ENCODE peak calls at places on chromosome 22, in eight cellular contexts. One of them, this sample, is unnamed.

GRCh38 chr22:26893711-26894110 is 236.3 kb downstream of the MIAT start:
- DNase-seq in stimulated activated CD4-positive, alpha-beta T cell treated with anti-CD3 and anti-CD28 coated beads, Interleukin-2, amount 100 ng/mL, for 24 hours: no peak
- DNase-seq in GM04503: no peak
- DNase-seq in central memory CD4-positive, alpha-beta T cell: no peak
- DNase-seq in left kidney: no peak
- DNase-seq in AG08395: no peak
- DNase-seq in fibroblast of lung: no peak
- DNase-seq in H1: no peak
- DNase-seq in this sample: peak

GRCh38 chr22:32661296-32661695 is 140.2 kb upstream of the TIMP3 start:
- DNase-seq in central memory CD4-positive, alpha-beta T cell: no peak
- DNase-seq in stimulated activated CD4-positive, alpha-beta T cell treated with anti-CD3 and anti-CD28 coated beads, Interleukin-2, amount 100 ng/mL, for 24 hours: no peak
- DNase-seq in left kidney: no peak
- DNase-seq in fibroblast of lung: peak
- DNase-seq in AG08395: peak
- DNase-seq in GM04503: peak
- DNase-seq in H1: peak
- DNase-seq in this sample: no peak

GRCh38 chr22:32619614-32620426 is 145.2 kb downstream of the FBXO7 start:
- DNase-seq in central memory CD4-positive, alpha-beta T cell: no peak
- DNase-seq in left kidney: no peak
- DNase-seq in fibroblast of lung: peak
- DNase-seq in stimulated activated CD4-positive, alpha-beta T cell treated with anti-CD3 and anti-CD28 coated beads, Interleukin-2, amount 100 ng/mL, for 24 hours: no peak
- DNase-seq in GM04503: peak
- DNase-seq in AG08395: peak
- DNase-seq in H1: no peak
- DNase-seq in this sample: no peak

GRCh38 chr22:19526076-19526701 is 2.0 kb upstream of the CLDN5 start:
- DNase-seq in central memory CD4-positive, alpha-beta T cell: no peak
- DNase-seq in fibroblast of lung: no peak
- DNase-seq in H1: no peak
- DNase-seq in left kidney: no peak
- DNase-seq in GM04503: no peak
- DNase-seq in stimulated activated CD4-positive, alpha-beta T cell treated with anti-CD3 and anti-CD28 coated beads, Interleukin-2, amount 100 ng/mL, for 24 hours: no peak
- DNase-seq in AG08395: no peak
- DNase-seq in this sample: no peak

GRCh38 chr22:49956418-49956770 is 4.2 kb upstream of the PIM3 start:
- DNase-seq in GM04503: no peak
- DNase-seq in left kidney: no peak
- DNase-seq in AG08395: no peak
- DNase-seq in central memory CD4-positive, alpha-beta T cell: no peak
- DNase-seq in stimulated activated CD4-positive, alpha-beta T cell treated with anti-CD3 and anti-CD28 coated beads, Interleukin-2, amount 100 ng/mL, for 24 hours: no peak
- DNase-seq in fibroblast of lung: no peak
- DNase-seq in H1: no peak
- DNase-seq in this sample: no peak

GRCh38 chr22:19823638-19824196 is 31.0 kb downstream of the GNB1L start:
- DNase-seq in fibroblast of lung: no peak
- DNase-seq in GM04503: no peak
- DNase-seq in H1: no peak
- DNase-seq in stimulated activated CD4-positive, alpha-beta T cell treated with anti-CD3 and anti-CD28 coated beads, Interleukin-2, amount 100 ng/mL, for 24 hours: no peak
- DNase-seq in central memory CD4-positive, alpha-beta T cell: no peak
- DNase-seq in AG08395: no peak
- DNase-seq in left kidney: no peak
- DNase-seq in this sample: no peak

GRCh38 chr22:22474733-22475132 is 33.8 kb downstream of the ZNF280B start:
- DNase-seq in fibroblast of lung: no peak
- DNase-seq in H1: no peak
- DNase-seq in left kidney: no peak
- DNase-seq in GM04503: no peak
- DNase-seq in AG08395: no peak
- DNase-seq in stimulated activated CD4-positive, alpha-beta T cell treated with anti-CD3 and anti-CD28 coated beads, Interleukin-2, amount 100 ng/mL, for 24 hours: no peak
- DNase-seq in central memory CD4-positive, alpha-beta T cell: no peak
- DNase-seq in this sample: no peak

GRCh38 chr22:28989035-28989464 is 72.6 kb downstream of the C22orf31 start:
- DNase-seq in fibroblast of lung: peak
- DNase-seq in stimulated activated CD4-positive, alpha-beta T cell treated with anti-CD3 and anti-CD28 coated beads, Interleukin-2, amount 100 ng/mL, for 24 hours: peak
- DNase-seq in AG08395: no peak
- DNase-seq in central memory CD4-positive, alpha-beta T cell: no peak
- DNase-seq in H1: no peak
- DNase-seq in left kidney: peak
- DNase-seq in GM04503: no peak
- DNase-seq in this sample: peak

GRCh38 chr22:25134028-25134427 is 65.6 kb upstream of the CRYBB3 start:
- DNase-seq in GM04503: no peak
- DNase-seq in H1: no peak
- DNase-seq in stimulated activated CD4-positive, alpha-beta T cell treated with anti-CD3 and anti-CD28 coated beads, Interleukin-2, amount 100 ng/mL, for 24 hours: no peak
- DNase-seq in fibroblast of lung: no peak
- DNase-seq in AG08395: no peak
- DNase-seq in left kidney: peak
- DNase-seq in central memory CD4-positive, alpha-beta T cell: no peak
- DNase-seq in this sample: no peak

GRCh38 chr22:32622004-32622761 is 147.6 kb downstream of the FBXO7 start:
- DNase-seq in central memory CD4-positive, alpha-beta T cell: no peak
- DNase-seq in H1: peak
- DNase-seq in stimulated activated CD4-positive, alpha-beta T cell treated with anti-CD3 and anti-CD28 coated beads, Interleukin-2, amount 100 ng/mL, for 24 hours: no peak
- DNase-seq in left kidney: peak
- DNase-seq in AG08395: peak
- DNase-seq in GM04503: peak
- DNase-seq in fibroblast of lung: peak
- DNase-seq in this sample: peak

GRCh38 chr22:45224331-45224730 is 16.4 kb downstream of the KIAA0930 start:
- DNase-seq in left kidney: no peak
- DNase-seq in AG08395: no peak
- DNase-seq in central memory CD4-positive, alpha-beta T cell: no peak
- DNase-seq in fibroblast of lung: no peak
- DNase-seq in H1: no peak
- DNase-seq in stimulated activated CD4-positive, alpha-beta T cell treated with anti-CD3 and anti-CD28 coated beads, Interleukin-2, amount 100 ng/mL, for 24 hours: no peak
- DNase-seq in GM04503: no peak
- DNase-seq in this sample: no peak

GRCh38 chr22:40332319-40332781 is 13.9 kb upstream of the ADSL start:
- DNase-seq in central memory CD4-positive, alpha-beta T cell: peak
- DNase-seq in GM04503: no peak
- DNase-seq in stimulated activated CD4-positive, alpha-beta T cell treated with anti-CD3 and anti-CD28 coated beads, Interleukin-2, amount 100 ng/mL, for 24 hours: no peak
- DNase-seq in left kidney: no peak
- DNase-seq in fibroblast of lung: peak
- DNase-seq in H1: no peak
- DNase-seq in AG08395: no peak
- DNase-seq in this sample: no peak

GRCh38 chr22:47310601-47311000 is 548.2 kb downstream of the TBC1D22A start:
- DNase-seq in central memory CD4-positive, alpha-beta T cell: no peak
- DNase-seq in left kidney: no peak
- DNase-seq in fibroblast of lung: peak
- DNase-seq in stimulated activated CD4-positive, alpha-beta T cell treated with anti-CD3 and anti-CD28 coated beads, Interleukin-2, amount 100 ng/mL, for 24 hours: no peak
- DNase-seq in GM04503: no peak
- DNase-seq in H1: no peak
- DNase-seq in AG08395: no peak
- DNase-seq in this sample: no peak

GRCh38 chr22:37425800-37426531 is 1.3 kb downstream of the ELFN2 start:
- DNase-seq in GM04503: no peak
- DNase-seq in stimulated activated CD4-positive, alpha-beta T cell treated with anti-CD3 and anti-CD28 coated beads, Interleukin-2, amount 100 ng/mL, for 24 hours: no peak
- DNase-seq in central memory CD4-positive, alpha-beta T cell: no peak
- DNase-seq in AG08395: no peak
- DNase-seq in H1: no peak
- DNase-seq in fibroblast of lung: peak
- DNase-seq in left kidney: peak
- DNase-seq in this sample: no peak

GRCh38 chr22:45155050-45155840 is 8.5 kb upstream of the NUP50 start:
- DNase-seq in central memory CD4-positive, alpha-beta T cell: no peak
- DNase-seq in AG08395: peak
- DNase-seq in fibroblast of lung: no peak
- DNase-seq in GM04503: peak
- DNase-seq in H1: no peak
- DNase-seq in left kidney: no peak
- DNase-seq in stimulated activated CD4-positive, alpha-beta T cell treated with anti-CD3 and anti-CD28 coated beads, Interleukin-2, amount 100 ng/mL, for 24 hours: no peak
- DNase-seq in this sample: no peak

GRCh38 chr22:30221121-30221992 is 25.2 kb downstream of the LIF start:
- DNase-seq in fibroblast of lung: no peak
- DNase-seq in GM04503: no peak
- DNase-seq in central memory CD4-positive, alpha-beta T cell: peak
- DNase-seq in H1: no peak
- DNase-seq in AG08395: no peak
- DNase-seq in left kidney: no peak
- DNase-seq in stimulated activated CD4-positive, alpha-beta T cell treated with anti-CD3 and anti-CD28 coated beads, Interleukin-2, amount 100 ng/mL, for 24 hours: peak
- DNase-seq in this sample: no peak

GRCh38 chr22:50577987-50578775 is at the start of gene CPT1B:
- DNase-seq in H1: no peak
- DNase-seq in left kidney: peak
- DNase-seq in AG08395: peak
- DNase-seq in GM04503: no peak
- DNase-seq in fibroblast of lung: no peak
- DNase-seq in central memory CD4-positive, alpha-beta T cell: no peak
- DNase-seq in stimulated activated CD4-positive, alpha-beta T cell treated with anti-CD3 and anti-CD28 coated beads, Interleukin-2, amount 100 ng/mL, for 24 hours: no peak
- DNase-seq in this sample: no peak

GRCh38 chr22:22698263-22698750 is 53.9 kb downstream of the GGTLC2 start:
- DNase-seq in AG08395: no peak
- DNase-seq in left kidney: no peak
- DNase-seq in H1: no peak
- DNase-seq in fibroblast of lung: no peak
- DNase-seq in stimulated activated CD4-positive, alpha-beta T cell treated with anti-CD3 and anti-CD28 coated beads, Interleukin-2, amount 100 ng/mL, for 24 hours: no peak
- DNase-seq in central memory CD4-positive, alpha-beta T cell: no peak
- DNase-seq in GM04503: no peak
- DNase-seq in this sample: no peak

GRCh38 chr22:20957691-20958440 is 9.2 kb upstream of the AIFM3 start:
- DNase-seq in GM04503: no peak
- DNase-seq in AG08395: peak
- DNase-seq in H1: no peak
- DNase-seq in left kidney: peak
- DNase-seq in central memory CD4-positive, alpha-beta T cell: no peak
- DNase-seq in fibroblast of lung: peak
- DNase-seq in stimulated activated CD4-positive, alpha-beta T cell treated with anti-CD3 and anti-CD28 coated beads, Interleukin-2, amount 100 ng/mL, for 24 hours: no peak
- DNase-seq in this sample: no peak

GRCh38 chr22:30474683-30475424 is 3.0 kb upstream of the SEC14L3 start:
- DNase-seq in fibroblast of lung: no peak
- DNase-seq in AG08395: no peak
- DNase-seq in left kidney: peak
- DNase-seq in central memory CD4-positive, alpha-beta T cell: peak
- DNase-seq in H1: no peak
- DNase-seq in stimulated activated CD4-positive, alpha-beta T cell treated with anti-CD3 and anti-CD28 coated beads, Interleukin-2, amount 100 ng/mL, for 24 hours: no peak
- DNase-seq in GM04503: no peak
- DNase-seq in this sample: no peak

GRCh38 chr22:44037519-44038370 is 13.6 kb downstream of the PARVB start:
- DNase-seq in AG08395: peak
- DNase-seq in stimulated activated CD4-positive, alpha-beta T cell treated with anti-CD3 and anti-CD28 coated beads, Interleukin-2, amount 100 ng/mL, for 24 hours: no peak
- DNase-seq in GM04503: peak
- DNase-seq in fibroblast of lung: peak
- DNase-seq in central memory CD4-positive, alpha-beta T cell: no peak
- DNase-seq in left kidney: no peak
- DNase-seq in H1: no peak
- DNase-seq in this sample: no peak

GRCh38 chr22:40605676-40606250 is 30.8 kb downstream of the MRTFA start:
- DNase-seq in H1: no peak
- DNase-seq in central memory CD4-positive, alpha-beta T cell: no peak
- DNase-seq in left kidney: no peak
- DNase-seq in GM04503: no peak
- DNase-seq in stimulated activated CD4-positive, alpha-beta T cell treated with anti-CD3 and anti-CD28 coated beads, Interleukin-2, amount 100 ng/mL, for 24 hours: no peak
- DNase-seq in fibroblast of lung: peak
- DNase-seq in AG08395: peak
- DNase-seq in this sample: no peak

GRCh38 chr22:32482708-32483107 is 8.1 kb downstream of the FBXO7 start:
- DNase-seq in central memory CD4-positive, alpha-beta T cell: no peak
- DNase-seq in AG08395: no peak
- DNase-seq in left kidney: no peak
- DNase-seq in GM04503: no peak
- DNase-seq in H1: no peak
- DNase-seq in stimulated activated CD4-positive, alpha-beta T cell treated with anti-CD3 and anti-CD28 coated beads, Interleukin-2, amount 100 ng/mL, for 24 hours: peak
- DNase-seq in fibroblast of lung: peak
- DNase-seq in this sample: no peak

GRCh38 chr22:18088825-18089568 is 11.2 kb downstream of the PEX26 start:
- DNase-seq in stimulated activated CD4-positive, alpha-beta T cell treated with anti-CD3 and anti-CD28 coated beads, Interleukin-2, amount 100 ng/mL, for 24 hours: peak
- DNase-seq in central memory CD4-positive, alpha-beta T cell: peak
- DNase-seq in H1: no peak
- DNase-seq in GM04503: no peak
- DNase-seq in fibroblast of lung: no peak
- DNase-seq in left kidney: no peak
- DNase-seq in AG08395: no peak
- DNase-seq in this sample: no peak

GRCh38 chr22:46878549-46878948 is 116.1 kb downstream of the TBC1D22A start:
- DNase-seq in H1: no peak
- DNase-seq in fibroblast of lung: no peak
- DNase-seq in AG08395: no peak
- DNase-seq in central memory CD4-positive, alpha-beta T cell: no peak
- DNase-seq in left kidney: peak
- DNase-seq in GM04503: no peak
- DNase-seq in stimulated activated CD4-positive, alpha-beta T cell treated with anti-CD3 and anti-CD28 coated beads, Interleukin-2, amount 100 ng/mL, for 24 hours: no peak
- DNase-seq in this sample: no peak

GRCh38 chr22:29503811-29504372 is 23.9 kb downstream of the NEFH start:
- DNase-seq in GM04503: peak
- DNase-seq in fibroblast of lung: peak
- DNase-seq in H1: no peak
- DNase-seq in stimulated activated CD4-positive, alpha-beta T cell treated with anti-CD3 and anti-CD28 coated beads, Interleukin-2, amount 100 ng/mL, for 24 hours: no peak
- DNase-seq in left kidney: peak
- DNase-seq in central memory CD4-positive, alpha-beta T cell: no peak
- DNase-seq in AG08395: peak
- DNase-seq in this sample: no peak

GRCh38 chr22:39984006-39984405 is 10.7 kb upstream of the FAM83F start:
- DNase-seq in central memory CD4-positive, alpha-beta T cell: no peak
- DNase-seq in left kidney: no peak
- DNase-seq in stimulated activated CD4-positive, alpha-beta T cell treated with anti-CD3 and anti-CD28 coated beads, Interleukin-2, amount 100 ng/mL, for 24 hours: no peak
- DNase-seq in fibroblast of lung: peak
- DNase-seq in GM04503: no peak
- DNase-seq in H1: no peak
- DNase-seq in AG08395: no peak
- DNase-seq in this sample: no peak

GRCh38 chr22:46969491-46969890 is 207.0 kb downstream of the TBC1D22A start:
- DNase-seq in stimulated activated CD4-positive, alpha-beta T cell treated with anti-CD3 and anti-CD28 coated beads, Interleukin-2, amount 100 ng/mL, for 24 hours: peak
- DNase-seq in GM04503: no peak
- DNase-seq in central memory CD4-positive, alpha-beta T cell: no peak
- DNase-seq in fibroblast of lung: no peak
- DNase-seq in AG08395: no peak
- DNase-seq in left kidney: no peak
- DNase-seq in H1: no peak
- DNase-seq in this sample: no peak

GRCh38 chr22:31695423-31695822 is 33.4 kb upstream of the PISD start:
- DNase-seq in GM04503: no peak
- DNase-seq in AG08395: no peak
- DNase-seq in fibroblast of lung: no peak
- DNase-seq in stimulated activated CD4-positive, alpha-beta T cell treated with anti-CD3 and anti-CD28 coated beads, Interleukin-2, amount 100 ng/mL, for 24 hours: no peak
- DNase-seq in left kidney: no peak
- DNase-seq in central memory CD4-positive, alpha-beta T cell: no peak
- DNase-seq in H1: no peak
- DNase-seq in this sample: no peak

GRCh38 chr22:42368379-42369249 is 63.6 kb downstream of the NFAM1 start:
- DNase-seq in fibroblast of lung: no peak
- DNase-seq in H1: no peak
- DNase-seq in central memory CD4-positive, alpha-beta T cell: peak
- DNase-seq in left kidney: peak
- DNase-seq in stimulated activated CD4-positive, alpha-beta T cell treated with anti-CD3 and anti-CD28 coated beads, Interleukin-2, amount 100 ng/mL, for 24 hours: peak
- DNase-seq in GM04503: no peak
- DNase-seq in AG08395: no peak
- DNase-seq in this sample: no peak

GRCh38 chr22:50656122-50657070 is 16.2 kb upstream of the SHANK3 start:
- DNase-seq in AG08395: peak
- DNase-seq in GM04503: peak
- DNase-seq in fibroblast of lung: peak
- DNase-seq in left kidney: peak
- DNase-seq in central memory CD4-positive, alpha-beta T cell: no peak
- DNase-seq in H1: no peak
- DNase-seq in stimulated activated CD4-positive, alpha-beta T cell treated with anti-CD3 and anti-CD28 coated beads, Interleukin-2, amount 100 ng/mL, for 24 hours: no peak
- DNase-seq in this sample: no peak

GRCh38 chr22:26753125-26753862 is 95.9 kb downstream of the MIAT start:
- DNase-seq in AG08395: no peak
- DNase-seq in H1: no peak
- DNase-seq in stimulated activated CD4-positive, alpha-beta T cell treated with anti-CD3 and anti-CD28 coated beads, Interleukin-2, amount 100 ng/mL, for 24 hours: no peak
- DNase-seq in GM04503: no peak
- DNase-seq in fibroblast of lung: no peak
- DNase-seq in left kidney: no peak
- DNase-seq in central memory CD4-positive, alpha-beta T cell: no peak
- DNase-seq in this sample: no peak

GRCh38 chr22:20571531-20572007 is 64.2 kb downstream of the MED15 start:
- DNase-seq in GM04503: no peak
- DNase-seq in AG08395: peak
- DNase-seq in fibroblast of lung: peak
- DNase-seq in central memory CD4-positive, alpha-beta T cell: peak
- DNase-seq in H1: no peak
- DNase-seq in left kidney: peak
- DNase-seq in stimulated activated CD4-positive, alpha-beta T cell treated with anti-CD3 and anti-CD28 coated beads, Interleukin-2, amount 100 ng/mL, for 24 hours: peak
- DNase-seq in this sample: no peak

GRCh38 chr22:43823911-43824665 is 12.0 kb upstream of the EFCAB6 start:
- DNase-seq in central memory CD4-positive, alpha-beta T cell: no peak
- DNase-seq in fibroblast of lung: no peak
- DNase-seq in left kidney: no peak
- DNase-seq in GM04503: no peak
- DNase-seq in H1: no peak
- DNase-seq in AG08395: no peak
- DNase-seq in stimulated activated CD4-positive, alpha-beta T cell treated with anti-CD3 and anti-CD28 coated beads, Interleukin-2, amount 100 ng/mL, for 24 hours: no peak
- DNase-seq in this sample: no peak